ENCODE peak calls at places on chromosomes 5 and 9, in four cellular contexts. J is left ventricle myocardium inferior, G is heart right ventricle, T is lower lobe of right lung. I is an unnamed sample. For H3K36me3 and H3K4me1, the result is how much of the 10 kb centered on the place peaks cover.

GRCh38 chr5:124178050-124178449 is 568.4 kb downstream of the ZNF608 start:
- DNase-seq in J (no peak), G (no peak), T (no peak), I (no peak)

GRCh38 chr5:147310059-147310704 is 75.4 kb downstream of the STK32A start:
- DNase-seq in J (peak), G (peak), T (peak), I (no peak)

GRCh38 chr5:116543501-116543900 is 31.1 kb downstream of the SEMA6A start:
- DNase-seq in J (no peak), G (no peak), T (no peak), I (no peak)

GRCh38 chr9:109843651-109844050 is 63.7 kb downstream of the PALM2AKAP2 start:
- DNase-seq in J (peak), G (peak), T (peak), I (no peak)

GRCh38 chr5:87154191-87154590 is 113.5 kb upstream of the RASA1 start:
- DNase-seq in J (no peak), G (no peak), T (no peak), I (no peak)

GRCh38 chr5:54756796-54757402 is 228.5 kb downstream of the ESM1 start:
- DNase-seq in J (no peak), G (no peak), T (no peak), I (no peak)

GRCh38 chr9:86946712-86947145 is 577 bp downstream of the GAS1 start:
- DNase-seq in J (peak), G (no peak), T (peak), I (peak)

GRCh38 chr9:111649016-111649415 is 12.4 kb upstream of the GNG10 start:
- DNase-seq in J (no peak), G (no peak), T (no peak), I (no peak)

GRCh38 chr5:122507581-122507980 is 195.5 kb downstream of the SNCAIP start:
- DNase-seq in J (no peak), G (no peak), T (no peak), I (no peak)

GRCh38 chr9:38008168-38009034 is 60.6 kb downstream of the SHB start:
- DNase-seq in J (no peak), G (no peak), T (peak), I (peak)

GRCh38 chr5:4945296-4945695 is 194.8 kb upstream of the ADAMTS16 start:
- DNase-seq in J (no peak), G (no peak), T (no peak), I (no peak)

GRCh38 chr5:67030289-67031069 is 166.1 kb downstream of the CD180 start:
- DNase-seq in J (no peak), G (no peak), T (no peak), I (no peak)

GRCh38 chr5:6686916-6687409 is 26.3 kb upstream of the TENT4A start:
- DNase-seq in J (no peak), G (no peak), T (no peak), I (no peak)

GRCh38 chr5:11128021-11128420 is 367.0 kb upstream of the DAP start:
- DNase-seq in J (no peak), G (no peak), T (no peak), I (no peak)

GRCh38 chr5:127003798-127004495 is 26.4 kb downstream of the MARCHF3 start:
- DNase-seq in J (no peak), G (no peak), T (no peak), I (no peak)

GRCh38 chr5:79236970-79237734 is 1.2 kb downstream of the JMY start:
- DNase-seq in J (peak), G (peak), T (peak), I (peak)

GRCh38 chr5:63686938-63687337 is 275.3 kb downstream of the HTR1A start:
- DNase-seq in J (no peak), G (no peak), T (no peak), I (no peak)

GRCh38 chr9:92607088-92607487 is 62.8 kb downstream of the IPPK start:
- DNase-seq in J (no peak), G (no peak), T (no peak), I (no peak)

GRCh38 chr5:35876454-35876853 is 19.8 kb downstream of the IL7R start:
- DNase-seq in J (no peak), G (no peak), T (no peak), I (no peak)

GRCh38 chr9:36045610-36046009 is 8.9 kb downstream of the RECK start:
- DNase-seq in J (no peak), G (no peak), T (no peak), I (no peak)

GRCh38 chr5:65873181-65873580 is 53.2 kb upstream of the ERBIN start:
- DNase-seq in J (no peak), G (no peak), T (no peak), I (no peak)

GRCh38 chr5:88085462-88085861 is 183.2 kb downstream of the TMEM161B start:
- DNase-seq in J (no peak), G (no peak), T (no peak), I (no peak)

GRCh38 chr5:167582263-167582662 is 709.2 kb upstream of the WWC1 start:
- DNase-seq in J (no peak), G (no peak), T (no peak), I (no peak)

GRCh38 chr5:167152561-167152960 is 1138.9 kb upstream of the WWC1 start:
- DNase-seq in J (no peak), G (no peak), T (no peak), I (no peak)

GRCh38 chr5:95086932-95087818 is 197.7 kb downstream of the MCTP1 start:
- DNase-seq in J (no peak), G (no peak), T (no peak), I (no peak)

GRCh38 chr5:115435065-115435775 is 109.4 kb downstream of the FEM1C start:
- DNase-seq in J (no peak), G (no peak), T (no peak), I (no peak)

GRCh38 chr5:176870110-176870591 is 29.0 kb downstream of the HK3 start:
- DNase-seq in J (no peak), G (no peak), T (no peak), I (no peak)

GRCh38 chr5:56090793-56091460 is 96.2 kb upstream of the IL6ST start:
- DNase-seq in J (no peak), G (no peak), T (no peak), I (no peak)

GRCh38 chr9:117718085-117718484 is 13.9 kb downstream of the TLR4 start:
- DNase-seq in J (no peak), G (no peak), T (no peak), I (no peak)

GRCh38 chr9:69824497-69825252 is 4.1 kb downstream of the CFAP95 start:
- DNase-seq in J (no peak), G (no peak), T (no peak), I (no peak)

GRCh38 chr9:69817202-69817601 is 3.4 kb upstream of the CFAP95 start:
- DNase-seq in J (no peak), G (no peak), T (no peak), I (no peak)

GRCh38 chr9:69822091-69822750 is 1.6 kb downstream of the CFAP95 start:
- DNase-seq in J (no peak), G (no peak), T (no peak), I (no peak)

GRCh38 chr9:69818946-69819345 is 1.7 kb upstream of the CFAP95 start:
- DNase-seq in J (no peak), G (no peak), T (no peak), I (no peak)

DNA sequence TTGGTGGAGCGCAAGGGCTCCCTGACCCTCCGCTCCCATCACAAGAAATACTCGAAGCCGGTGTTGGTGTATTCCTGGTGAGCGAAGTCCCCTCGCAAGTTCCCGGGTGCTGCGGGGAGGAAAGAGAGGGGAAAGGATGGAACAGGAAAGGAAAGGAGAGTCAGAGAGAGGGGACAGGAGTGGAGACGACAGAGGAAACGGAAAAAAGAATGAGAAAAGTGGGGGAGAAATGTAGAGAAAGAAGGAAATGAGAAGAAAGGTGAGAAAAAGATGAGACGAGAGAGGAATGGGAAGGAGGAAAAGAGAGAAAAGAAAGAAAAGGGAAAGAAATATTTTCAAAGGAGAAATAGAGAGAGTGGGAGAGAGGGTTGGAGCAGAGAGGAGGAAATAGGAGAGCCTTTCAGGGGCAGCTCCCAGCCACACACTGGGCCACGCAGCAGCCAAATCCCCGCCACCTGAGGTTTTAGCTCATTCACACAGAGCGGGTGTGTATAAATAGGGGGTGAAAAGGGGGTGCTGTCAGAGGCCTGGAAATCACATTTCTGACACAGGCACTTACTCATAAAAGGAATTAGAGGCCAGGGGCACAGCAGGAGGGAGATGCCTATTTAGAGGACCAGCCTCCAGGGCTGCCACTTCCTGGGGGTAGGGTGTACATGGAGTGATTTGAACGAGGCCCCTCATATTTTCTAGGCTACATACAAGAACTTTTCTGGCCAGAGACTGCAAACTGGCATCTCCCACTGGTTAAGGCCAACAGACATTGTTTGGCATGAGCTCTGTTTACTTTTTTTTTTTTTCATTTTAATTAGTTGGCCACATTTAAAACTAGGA is 555 bp downstream of the CFAP95 start:
- DNase-seq in J (no peak), G (no peak), T (no peak), I (no peak)
- H3K4me3 ChIP-seq in J (peak), G (no peak), T (peak), I (peak)

GRCh38 chr5:134146651-134147544 is 29.9 kb downstream of the SKP1 start:
- DNase-seq in J (no peak), G (no peak), T (peak), I (no peak)
- H3K36me3 ChIP-seq in J (under half), G (under half), T (half or more), I (half or more)

DNA sequence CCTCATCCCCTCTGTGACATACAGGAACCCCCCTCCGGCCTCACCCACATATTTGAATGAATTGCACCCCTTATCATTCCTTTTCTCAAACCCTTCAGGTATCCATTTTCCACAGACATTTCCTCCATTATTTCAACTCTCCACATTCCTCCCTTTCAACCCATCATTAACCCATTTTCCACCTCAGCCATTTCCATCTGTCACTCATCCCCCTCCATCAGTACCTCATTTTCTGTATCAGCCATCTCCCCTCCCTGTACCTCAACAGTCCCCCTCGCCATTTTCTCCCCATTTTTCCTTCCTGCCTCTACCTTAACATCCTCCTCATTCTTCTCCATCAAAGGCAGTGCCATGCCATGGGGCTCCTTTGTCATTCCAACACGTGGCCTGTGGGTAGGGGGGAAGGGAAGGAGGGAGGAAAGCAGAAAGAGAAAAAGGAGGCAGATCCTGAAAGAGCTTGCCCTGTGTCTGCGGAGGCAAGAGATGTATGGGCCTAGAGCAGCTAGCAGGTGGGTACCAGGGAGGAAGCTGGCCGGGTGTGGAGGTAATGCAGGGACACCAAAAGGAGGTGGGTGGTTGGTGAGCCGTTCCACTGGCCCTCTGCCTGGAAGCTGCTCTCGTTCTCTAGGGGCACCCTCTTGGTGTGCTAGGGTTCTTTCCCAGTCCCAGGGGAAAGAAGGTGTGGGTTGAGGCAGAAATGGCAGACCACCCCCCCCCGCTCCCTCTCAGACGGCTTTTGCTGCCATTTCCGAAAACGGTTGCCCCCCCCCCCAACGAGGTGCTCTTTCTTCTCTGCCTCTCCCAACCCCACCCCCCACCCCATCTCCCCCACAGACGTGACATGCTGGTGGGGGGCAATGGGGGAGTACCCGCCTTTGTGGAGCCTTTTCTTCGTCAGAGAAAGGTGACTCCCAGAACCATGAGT is 1.6 kb downstream of the DNAJB5 start:
- DNase-seq in J (no peak), G (no peak), T (no peak), I (no peak)
- H3K4me1 ChIP-seq in J (half or more), G (half or more), T (half or more), I (under half)

GRCh38 chr5:107389130-107389553 is 281.6 kb downstream of the EFNA5 start:
- DNase-seq in J (no peak), G (no peak), T (no peak), I (no peak)

GRCh38 chr5:107391787-107392186 is 278.9 kb downstream of the EFNA5 start:
- DNase-seq in J (no peak), G (no peak), T (no peak), I (no peak)

GRCh38 chr5:107389769-107390168 is 281.0 kb downstream of the EFNA5 start:
- DNase-seq in J (no peak), G (no peak), T (no peak), I (no peak)

GRCh38 chr5:107385701-107386100 is 285.0 kb downstream of the EFNA5 start:
- DNase-seq in J (no peak), G (no peak), T (no peak), I (no peak)

DNA sequence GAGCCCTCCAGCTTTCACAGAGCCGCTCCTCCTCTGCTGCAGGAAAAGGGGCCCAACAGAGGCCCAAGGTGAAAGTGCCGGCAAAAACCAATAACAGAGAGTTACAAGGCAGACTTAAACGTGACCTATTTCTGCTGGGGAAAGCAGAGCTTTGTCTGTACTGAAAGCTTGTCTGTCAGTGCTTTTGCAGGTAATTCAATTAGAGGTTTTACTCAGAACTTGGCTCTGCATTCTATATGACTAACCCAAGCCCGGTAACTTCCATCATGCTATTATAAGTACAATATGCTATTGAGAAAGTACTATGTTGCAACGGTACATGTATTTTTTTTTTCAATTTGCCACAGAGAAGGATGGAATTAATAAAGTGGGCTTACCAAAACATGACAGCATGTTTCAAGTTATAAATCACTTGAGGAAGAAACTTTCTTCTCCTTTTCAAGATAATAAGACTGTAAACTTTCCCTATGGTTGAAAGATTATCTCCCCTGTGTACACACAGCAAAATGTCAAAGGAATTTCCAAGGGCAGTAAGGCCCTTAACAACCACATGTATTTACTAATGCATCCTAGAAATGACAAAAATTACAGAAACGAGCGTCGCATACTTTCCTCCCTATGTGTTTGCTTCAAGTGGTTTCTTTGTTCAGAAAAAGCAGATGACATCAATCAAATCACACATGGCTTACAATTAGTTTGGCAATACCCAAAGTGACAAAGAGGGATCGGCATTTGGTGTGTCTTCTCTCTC is 282.5 kb downstream of the EFNA5 start:
- DNase-seq in J (no peak), G (no peak), T (no peak), I (peak)
- H3K4me3 ChIP-seq in J (no peak), G (no peak), T (no peak), I (peak)

DNA sequence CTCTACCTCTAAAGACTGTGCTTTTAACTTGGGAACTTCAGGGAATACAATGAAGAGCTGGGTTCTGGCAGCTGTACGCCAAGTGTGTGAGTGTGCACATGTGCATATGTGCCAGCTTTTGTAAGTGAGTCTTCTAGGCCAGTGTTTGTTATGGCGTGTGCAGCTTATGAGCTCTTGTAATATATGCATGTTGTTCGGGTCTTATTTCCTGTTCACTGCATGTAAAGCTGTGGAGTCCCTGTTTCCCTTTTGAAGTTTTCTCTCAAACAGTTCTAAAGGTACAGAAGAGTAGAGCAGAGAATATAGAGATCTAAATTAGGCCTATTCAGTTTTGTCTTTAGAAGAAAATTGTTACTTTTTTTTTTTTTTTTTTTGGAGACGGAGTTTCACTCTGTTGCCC is 30.6 kb downstream of the TGFBR1 start:
- DNase-seq in J (no peak), G (no peak), T (no peak), I (peak)
- H3K36me3 ChIP-seq in J (under half), G (under half), T (under half), I (under half)

DNA sequence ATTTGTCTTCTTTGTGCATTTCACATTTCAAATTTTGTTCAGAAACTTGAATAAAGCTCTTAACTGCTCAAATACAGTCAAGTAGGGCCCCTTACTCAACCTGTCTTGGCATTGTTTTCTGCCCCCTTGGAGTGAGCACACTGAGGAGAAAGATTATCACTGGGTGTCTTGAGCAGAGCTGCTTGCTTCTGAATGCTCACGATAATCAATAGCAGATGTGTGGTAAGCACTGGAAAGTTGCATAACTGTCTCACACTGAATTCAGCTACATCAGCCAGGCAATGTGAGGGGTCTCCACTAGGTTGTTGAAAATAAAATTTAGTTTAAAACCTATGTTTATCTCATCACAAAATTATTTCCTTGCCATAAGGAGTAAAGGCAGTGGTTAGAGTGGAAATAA is 7.8 kb upstream of the TNFAIP8 start:
- DNase-seq in J (no peak), G (no peak), T (no peak), I (no peak)
- H3K4me1 ChIP-seq in J (under half), G (under half), T (under half), I (half or more)

GRCh38 chr9:130433168-130433946 is 11.4 kb upstream of the ASS1 start:
- DNase-seq in J (peak), G (peak), T (no peak), I (no peak)
- H3K4me3 ChIP-seq in J (peak), G (no peak), T (peak), I (no peak)

DNA sequence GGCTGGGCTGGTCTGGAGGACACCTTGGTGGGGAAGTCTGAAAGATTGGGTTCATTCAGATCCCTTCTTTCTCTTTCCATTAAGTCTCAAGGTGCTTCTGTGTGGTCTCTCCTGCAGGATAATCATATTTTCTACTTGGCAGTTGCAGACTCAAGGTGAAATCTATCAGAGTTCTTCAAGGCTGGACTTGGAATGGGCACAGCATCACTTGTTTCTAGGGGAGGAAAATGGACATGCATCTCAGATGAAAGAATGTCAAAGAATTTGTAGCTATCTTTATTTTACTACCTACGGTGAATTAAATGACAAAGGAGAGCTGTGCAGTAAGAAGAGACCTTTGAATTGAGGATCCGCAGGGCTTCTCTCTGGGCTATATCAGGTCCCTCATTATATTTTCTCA is 69.8 kb upstream of the PAPPA start:
- DNase-seq in J (no peak), G (no peak), T (no peak), I (no peak)
- H3K36me3 ChIP-seq in J (under half), G (under half), T (under half), I (under half)